ENCODE peak calls at places on chromosomes 3 and 15, in ten cellular contexts. D is head of caudate nucleus; V is PC-9; E is activated CD4-positive, alpha-beta T cell treated with anti-CD3 and anti-CD28 coated beads for 24 hours; B is adipocyte; U is nephron progenitor cell; F is pancreas; P is GM19239; I is uterus; Q is amygdala. J is an unnamed sample.

GRCh38 chr3:42529463-42529862 is 27.0 kb downstream of the VIPR1 start:
- DNase-seq in I (no peak), V (no peak), B (no peak), U (no peak), E (no peak), D (no peak), P (no peak), Q (no peak), F (no peak), J (no peak)

GRCh38 chr15:26572606-26573350 is 200.1 kb downstream of the GABRB3 start:
- DNase-seq in V (no peak), P (no peak), I (no peak), E (no peak), U (no peak), B (no peak), Q (no peak), F (no peak), D (peak; percentile 28), J (no peak)

GRCh38 chr3:126389792-126390142 is 4.9 kb upstream of the CFAP100 start:
- DNase-seq in Q (no peak), P (no peak), B (no peak), U (no peak), V (no peak), I (no peak), F (no peak), E (no peak), D (no peak), J (no peak)

GRCh38 chr3:127027061-127027735 is 44.3 kb downstream of the PLXNA1 start:
- DNase-seq in V (no peak), D (no peak), Q (no peak), E (no peak), F (no peak), U (no peak), I (no peak), B (no peak), P (no peak), J (no peak)

GRCh38 chr3:170502297-170502696 is 83.6 kb downstream of the SLC7A14 start:
- DNase-seq in I (peak; percentile 53), F (no peak), V (peak; percentile 14), P (no peak), E (no peak), B (peak; percentile 75), U (no peak), D (no peak), Q (no peak), J (no peak)

GRCh38 chr15:42490743-42491539 is at the start of gene ZNF106:
- DNase-seq in U (peak; percentile 91), B (peak; percentile 96), F (peak; percentile 93), P (peak; percentile 79), V (peak; percentile 84), I (peak; percentile 88), E (peak; percentile 76), D (peak; percentile 65), Q (peak; percentile 68), J (peak; percentile 76)

GRCh38 chr3:170471149-170471548 is 52.5 kb downstream of the CLDN11 start:
- DNase-seq in I (no peak), U (no peak), E (no peak), D (no peak), F (no peak), V (no peak), B (no peak), Q (no peak), P (no peak), J (no peak)

GRCh38 chr15:27869697-27870281 is 229.3 kb downstream of the OCA2 start:
- DNase-seq in B (no peak), P (no peak), D (no peak), E (no peak), F (no peak), U (no peak), I (no peak), Q (no peak), V (no peak), J (no peak)

GRCh38 chr3:46466871-46467403 is 2.2 kb upstream of the LTF start:
- DNase-seq in I (no peak), U (no peak), V (no peak), D (no peak), B (no peak), F (no peak), P (no peak), E (no peak), Q (no peak), J (no peak)

GRCh38 chr3:169998668-169999131 is 32.1 kb downstream of the SEC62 start:
- DNase-seq in F (no peak), Q (no peak), I (no peak), D (no peak), U (no peak), B (peak; percentile 78), E (no peak), V (no peak), P (no peak), J (no peak)

GRCh38 chr15:58361291-58361759 is 70.5 kb upstream of the LIPC start:
- DNase-seq in U (no peak), D (no peak), P (no peak), B (peak; percentile 86), F (no peak), V (no peak), I (no peak), Q (no peak), E (no peak), J (no peak)

GRCh38 chr3:128080323-128080898 is 28.2 kb downstream of the SEC61A1 start:
- DNase-seq in D (no peak), V (no peak), F (no peak), U (no peak), E (no peak), B (peak; percentile 72), I (no peak), Q (no peak), P (no peak), J (no peak)

GRCh38 chr15:91568036-91568435 is 285.5 kb upstream of the SLCO3A1 start:
- DNase-seq in U (no peak), P (no peak), V (no peak), Q (no peak), B (no peak), I (no peak), E (no peak), D (no peak), F (no peak), J (no peak)

GRCh38 chr15:66691727-66692126 is 10.3 kb upstream of the SMAD6 start:
- DNase-seq in E (no peak), F (no peak), V (no peak), Q (no peak), B (no peak), P (no peak), I (no peak), U (no peak), D (no peak), J (no peak)

GRCh38 chr15:51647128-51647562 is 24.6 kb upstream of the DMXL2 start:
- DNase-seq in U (no peak), D (peak; percentile 28), Q (peak; percentile 1), E (no peak), V (peak; percentile 36), I (no peak), B (peak; percentile 34), P (no peak), F (no peak), J (no peak)

GRCh38 chr15:75961332-75961731 is 50.9 kb downstream of the NRG4 start:
- DNase-seq in P (no peak), F (no peak), E (no peak), B (no peak), Q (no peak), I (no peak), D (no peak), U (no peak), V (no peak), J (no peak)

GRCh38 chr3:51622402-51622801 is 48.6 kb upstream of the TEX264 start:
- DNase-seq in F (no peak), P (no peak), Q (no peak), U (no peak), V (no peak), E (no peak), D (no peak), I (no peak), B (peak; percentile 35), J (no peak)

GRCh38 chr15:98778960-98779359 is 130.6 kb downstream of the IGF1R start:
- DNase-seq in E (no peak), B (no peak), U (no peak), I (no peak), Q (no peak), D (no peak), P (no peak), F (no peak), V (no peak), J (no peak)

GRCh38 chr15:56047354-56047753 is 53.9 kb upstream of the NEDD4 start:
- DNase-seq in U (no peak), D (no peak), B (no peak), Q (no peak), I (no peak), P (no peak), E (no peak), V (no peak), F (no peak), J (no peak)

GRCh38 chr15:99476413-99477222 is 89.2 kb upstream of the MEF2A start:
- DNase-seq in D (peak; percentile 33), F (no peak), I (peak; percentile 83), P (peak; percentile 50), Q (no peak), E (no peak), B (peak; percentile 95), V (peak; percentile 42), U (no peak), J (no peak)

GRCh38 chr3:107201146-107201545 is 176.1 kb upstream of the CCDC54 start:
- DNase-seq in D (no peak), Q (no peak), F (no peak), B (no peak), V (no peak), U (no peak), P (no peak), I (no peak), E (no peak), J (no peak)

GRCh38 chr15:66982816-66983215 is 82.6 kb upstream of the SMAD3 start:
- DNase-seq in F (no peak), E (no peak), P (no peak), I (no peak), Q (no peak), B (no peak), D (no peak), U (no peak), V (no peak), J (no peak)

GRCh38 chr3:85161544-85161943 is 202.8 kb downstream of the CADM2 start:
- DNase-seq in Q (no peak), E (no peak), V (peak; percentile 76), I (no peak), P (no peak), U (no peak), F (no peak), B (no peak), D (no peak), J (no peak)

GRCh38 chr3:136141891-136142290 is 54.2 kb downstream of the MSL2 start:
- DNase-seq in E (no peak), P (no peak), D (no peak), I (no peak), V (no peak), U (no peak), B (no peak), Q (no peak), F (no peak), J (no peak)

GRCh38 chr15:69724331-69724730 is 271.7 kb downstream of the RPLP1 start:
- DNase-seq in I (no peak), E (no peak), V (no peak), P (no peak), F (no peak), U (no peak), Q (no peak), B (no peak), D (no peak), J (no peak)

GRCh38 chr3:98521897-98522537 is 685 bp downstream of the CLDND1 start:
- DNase-seq in F (no peak), B (peak; percentile 86), E (peak; percentile 42), D (peak; percentile 13), P (no peak), Q (no peak), I (peak; percentile 34), V (peak; percentile 47), U (peak; percentile 32), J (peak; percentile 29)

GRCh38 chr15:69628256-69629093 is 175.9 kb downstream of the RPLP1 start:
- DNase-seq in E (no peak), F (no peak), Q (no peak), P (no peak), D (no peak), V (no peak), U (no peak), I (no peak), B (no peak), J (no peak)

GRCh38 chr3:150236683-150237082 is 171.4 kb upstream of the TSC22D2 start:
- DNase-seq in E (no peak), D (no peak), V (no peak), Q (no peak), P (no peak), B (peak; percentile 54), I (no peak), F (no peak), U (no peak), J (no peak)

J was measured in NCI-H510A treated with DMSO at 0.1 percent for 48 hours.